ENCODE peak calls at places on chromosomes 3 and 15, in ten cellular contexts. N is adipocyte, R is PC-3, O is A172, S is cardiac muscle cell, Y is NCI-H2171, E is COLO829, D is osteocyte, V is fibroblast of lung, I is glutamatergic neuron. G is an unnamed sample.

GRCh38 chr3:134477938-134478337 is 7.8 kb downstream of the ANAPC13 start:
- DNase-seq in R (no peak), N (peak; percentile 35), E (peak; percentile 77), Y (no peak), I (no peak), V (peak; percentile 73), D (no peak), O (no peak), S (no peak), G (no peak)

GRCh38 chr3:14439501-14440167 is 37.2 kb downstream of the SLC6A6 start:
- DNase-seq in S (no peak), I (no peak), Y (peak; percentile 31), V (peak; percentile 59), D (peak; percentile 92), E (no peak), R (no peak), N (peak; percentile 56), O (peak; percentile 74), G (peak; percentile 30)

GRCh38 chr3:177827517-177828249 is 630.4 kb upstream of the TBL1XR1 start:
- DNase-seq in I (no peak), E (peak; percentile 27), R (peak; percentile 88), N (peak; percentile 78), O (peak; percentile 69), V (peak; percentile 92), D (no peak), Y (no peak), S (no peak), G (peak; percentile 20)

GRCh38 chr15:38255690-38256089 is 3.1 kb downstream of the SPRED1 start:
- DNase-seq in V (no peak), Y (no peak), I (no peak), D (no peak), S (no peak), E (no peak), R (no peak), N (peak; percentile 42), O (no peak), G (no peak)

GRCh38 chr15:89628301-89628700 is 27.0 kb downstream of the KIF7 start:
- DNase-seq in D (no peak), O (no peak), S (no peak), N (no peak), Y (no peak), I (no peak), R (no peak), V (no peak), E (no peak), G (no peak)

GRCh38 chr15:87703238-87704111 is 553.1 kb downstream of the NTRK3 start:
- DNase-seq in I (no peak), N (no peak), Y (no peak), D (no peak), S (no peak), V (no peak), R (no peak), E (no peak), O (no peak), G (no peak)

GRCh38 chr3:99755831-99756230 is 61.8 kb upstream of the CMSS1 start:
- DNase-seq in N (no peak), I (no peak), Y (no peak), D (no peak), O (no peak), V (peak; percentile 51), S (no peak), E (no peak), R (no peak), G (no peak)

GRCh38 chr15:69225355-69226027 is 65.1 kb downstream of the GLCE start:
- DNase-seq in E (peak; percentile 24), D (no peak), I (no peak), S (peak; percentile 18), Y (no peak), R (peak; percentile 52), N (peak; percentile 68), O (peak; percentile 8), V (peak; percentile 34), G (peak; percentile 6)

GRCh38 chr3:16817201-16817600 is 67.6 kb upstream of the PLCL2 start:
- DNase-seq in Y (peak; percentile 50), N (peak; percentile 34), R (no peak), V (no peak), S (no peak), E (no peak), D (no peak), O (no peak), I (no peak), G (no peak)

G was measured in AG08396.